ENCODE peak calls at places on chromosome 11, in seven cellular contexts. L is AG08395, P is T follicular helper cell, O is Right ventricle myocardium superior, Y is substantia nigra, G is germinal center, F is NCI-H510A. R is an unnamed sample.

GRCh38 chr11:69086152-69086551 is 37.4 kb downstream of the TPCN2 start:
- DNase-seq in L (no peak), P (no peak), O (no peak), Y (no peak), G (no peak), F (no peak), R (no peak)

GRCh38 chr11:67698247-67698646 is 23.8 kb upstream of the ALDH3B2 start:
- DNase-seq in L (no peak), P (no peak), O (no peak), Y (no peak), G (peak; percentile 16), F (no peak), R (peak; percentile 25)

GRCh38 chr11:46438211-46438610 is 46.6 kb upstream of the CHRM4 start:
- DNase-seq in L (no peak), P (no peak), O (no peak), Y (no peak), G (no peak), F (no peak), R (no peak)

GRCh38 chr11:3206922-3207204 is 11.8 kb downstream of the MRGPRG start:
- DNase-seq in L (no peak), P (no peak), O (no peak), Y (no peak), G (no peak), F (no peak), R (no peak)

GRCh38 chr11:69209936-69210659 is 54.4 kb downstream of the SMIM38 start:
- DNase-seq in L (peak; percentile 20), P (no peak), O (no peak), Y (no peak), G (no peak), F (no peak), R (peak; percentile 27)

GRCh38 chr11:44133335-44133946 is 38.0 kb downstream of the EXT2 start:
- DNase-seq in L (peak; percentile 62), P (no peak), O (no peak), Y (no peak), G (no peak), F (no peak), R (peak; percentile 67)

GRCh38 chr11:468493-468892 is 18.4 kb downstream of the PTDSS2 start:
- DNase-seq in L (no peak), P (no peak), O (no peak), Y (no peak), G (no peak), F (no peak), R (no peak)

GRCh38 chr11:66230978-66231377 is 37.5 kb upstream of the RAB1B start:
- DNase-seq in L (no peak), P (no peak), O (no peak), Y (no peak), G (no peak), F (no peak), R (no peak)

GRCh38 chr11:62600367-62601113 is 1.1 kb downstream of the MTA2 start:
- DNase-seq in L (no peak), P (peak; percentile 16), O (no peak), Y (no peak), G (peak; percentile 29), F (no peak), R (no peak)

GRCh38 chr11:117424781-117425180 is 97.1 kb downstream of the CEP164 start:
- DNase-seq in L (peak; percentile 46), P (no peak), O (no peak), Y (no peak), G (no peak), F (no peak), R (peak; percentile 3)

GRCh38 chr11:132408877-132409276 is 1038.5 kb downstream of the NTM start:
- DNase-seq in L (no peak), P (no peak), O (no peak), Y (no peak), G (no peak), F (peak; percentile 55), R (no peak)

GRCh38 chr11:105903113-105903512 is 118.9 kb downstream of the MSANTD4 start:
- DNase-seq in L (no peak), P (no peak), O (no peak), Y (no peak), G (no peak), F (no peak), R (no peak)

GRCh38 chr11:34458566-34458965 is 19.8 kb downstream of the CAT start:
- DNase-seq in L (no peak), P (no peak), O (no peak), Y (no peak), G (no peak), F (no peak), R (no peak)

GRCh38 chr11:21659961-21660360 is 532.9 kb upstream of the ANO5 start:
- DNase-seq in L (no peak), P (no peak), O (no peak), Y (no peak), G (no peak), F (no peak), R (no peak)

GRCh38 chr11:62811659-62812058 is 6.4 kb upstream of the NXF1 start:
- DNase-seq in L (no peak), P (no peak), O (no peak), Y (no peak), G (no peak), F (no peak), R (no peak)

GRCh38 chr11:128784059-128784804 is 82.9 kb downstream of the KCNJ1 start:
- DNase-seq in L (no peak), P (no peak), O (no peak), Y (no peak), G (no peak), F (no peak), R (no peak)

GRCh38 chr11:10606536-10607208 is 38.2 kb upstream of the LYVE1 start:
- DNase-seq in L (peak; percentile 33), P (no peak), O (no peak), Y (no peak), G (peak; percentile 55), F (no peak), R (peak; percentile 73)

GRCh38 chr11:70826950-70827349 is 425.4 kb downstream of the SHANK2 start:
- DNase-seq in L (no peak), P (no peak), O (no peak), Y (no peak), G (no peak), F (no peak), R (no peak)

R was measured in EH.